ENCODE peak calls at places on chromosomes 11 and 22, in eight cellular contexts. One of them, this sample, is unnamed.

GRCh38 chr11:30786392-30787120 is 200.4 kb upstream of the MPPED2 start:
- DNase-seq in uterus: no peak
- DNase-seq in BJ: peak; percentile 5
- DNase-seq in fibroblast of lung: peak; percentile 67
- DNase-seq in spleen: no peak
- DNase-seq in T-helper 2 cell: no peak
- DNase-seq in stimulated activated CD4-positive, alpha-beta T cell treated with anti-CD3 and anti-CD28 coated beads, Interleukin-4, amount 100 ng/mL, for 4 hours: no peak
- DNase-seq in NCI-H1092: no peak
- DNase-seq in this sample: no peak

GRCh38 chr22:37599161-37599560 is 9.5 kb upstream of the GGA1 start:
- DNase-seq in uterus: no peak
- DNase-seq in BJ: no peak
- DNase-seq in fibroblast of lung: no peak
- DNase-seq in spleen: no peak
- DNase-seq in T-helper 2 cell: no peak
- DNase-seq in stimulated activated CD4-positive, alpha-beta T cell treated with anti-CD3 and anti-CD28 coated beads, Interleukin-4, amount 100 ng/mL, for 4 hours: no peak
- DNase-seq in NCI-H1092: no peak
- DNase-seq in this sample: no peak

GRCh38 chr11:63667993-63668392 is 3.2 kb downstream of the ATL3 start:
- DNase-seq in uterus: no peak
- DNase-seq in BJ: peak; percentile 89
- DNase-seq in fibroblast of lung: peak; percentile 96
- DNase-seq in spleen: no peak
- DNase-seq in T-helper 2 cell: no peak
- DNase-seq in stimulated activated CD4-positive, alpha-beta T cell treated with anti-CD3 and anti-CD28 coated beads, Interleukin-4, amount 100 ng/mL, for 4 hours: no peak
- DNase-seq in NCI-H1092: no peak
- DNase-seq in this sample: peak; percentile 32

GRCh38 chr11:69301033-69301490 is 7.1 kb downstream of the MYEOV start:
- DNase-seq in uterus: no peak
- DNase-seq in BJ: no peak
- DNase-seq in fibroblast of lung: no peak
- DNase-seq in spleen: no peak
- DNase-seq in T-helper 2 cell: no peak
- DNase-seq in stimulated activated CD4-positive, alpha-beta T cell treated with anti-CD3 and anti-CD28 coated beads, Interleukin-4, amount 100 ng/mL, for 4 hours: no peak
- DNase-seq in NCI-H1092: no peak
- DNase-seq in this sample: no peak

GRCh38 chr11:117799634-117800033 is 2.6 kb upstream of the DSCAML1 start:
- DNase-seq in uterus: no peak
- DNase-seq in BJ: no peak
- DNase-seq in fibroblast of lung: no peak
- DNase-seq in spleen: no peak
- DNase-seq in T-helper 2 cell: no peak
- DNase-seq in stimulated activated CD4-positive, alpha-beta T cell treated with anti-CD3 and anti-CD28 coated beads, Interleukin-4, amount 100 ng/mL, for 4 hours: no peak
- DNase-seq in NCI-H1092: no peak
- DNase-seq in this sample: no peak

GRCh38 chr11:1219836-1220810 is 2.7 kb upstream of the MUC5B start:
- DNase-seq in uterus: no peak
- DNase-seq in BJ: no peak
- DNase-seq in fibroblast of lung: no peak
- DNase-seq in spleen: peak; percentile 76
- DNase-seq in T-helper 2 cell: no peak
- DNase-seq in stimulated activated CD4-positive, alpha-beta T cell treated with anti-CD3 and anti-CD28 coated beads, Interleukin-4, amount 100 ng/mL, for 4 hours: no peak
- DNase-seq in NCI-H1092: no peak
- DNase-seq in this sample: no peak

GRCh38 chr22:38751422-38752346 is 4.1 kb downstream of the SUN2 start:
- DNase-seq in uterus: no peak
- DNase-seq in BJ: no peak
- DNase-seq in fibroblast of lung: no peak
- DNase-seq in spleen: peak; percentile 95
- DNase-seq in T-helper 2 cell: peak; percentile 61
- DNase-seq in stimulated activated CD4-positive, alpha-beta T cell treated with anti-CD3 and anti-CD28 coated beads, Interleukin-4, amount 100 ng/mL, for 4 hours: peak; percentile 42
- DNase-seq in NCI-H1092: no peak
- DNase-seq in this sample: no peak

GRCh38 chr22:38832005-38832978 is 11.5 kb downstream of the NPTXR start:
- DNase-seq in uterus: no peak
- DNase-seq in BJ: no peak
- DNase-seq in fibroblast of lung: no peak
- DNase-seq in spleen: peak; percentile 63
- DNase-seq in T-helper 2 cell: no peak
- DNase-seq in stimulated activated CD4-positive, alpha-beta T cell treated with anti-CD3 and anti-CD28 coated beads, Interleukin-4, amount 100 ng/mL, for 4 hours: no peak
- DNase-seq in NCI-H1092: peak; percentile 84
- DNase-seq in this sample: no peak

GRCh38 chr11:111542606-111543275 is 2.2 kb downstream of the LAYN start:
- DNase-seq in uterus: no peak
- DNase-seq in BJ: no peak
- DNase-seq in fibroblast of lung: no peak
- DNase-seq in spleen: no peak
- DNase-seq in T-helper 2 cell: no peak
- DNase-seq in stimulated activated CD4-positive, alpha-beta T cell treated with anti-CD3 and anti-CD28 coated beads, Interleukin-4, amount 100 ng/mL, for 4 hours: no peak
- DNase-seq in NCI-H1092: no peak
- DNase-seq in this sample: no peak

GRCh38 chr11:99640671-99641070 is 619.9 kb downstream of the CNTN5 start:
- DNase-seq in uterus: no peak
- DNase-seq in BJ: no peak
- DNase-seq in fibroblast of lung: no peak
- DNase-seq in spleen: no peak
- DNase-seq in T-helper 2 cell: no peak
- DNase-seq in stimulated activated CD4-positive, alpha-beta T cell treated with anti-CD3 and anti-CD28 coated beads, Interleukin-4, amount 100 ng/mL, for 4 hours: no peak
- DNase-seq in NCI-H1092: no peak
- DNase-seq in this sample: no peak

GRCh38 chr11:130457909-130458729 is 9.7 kb downstream of the ADAMTS15 start:
- DNase-seq in uterus: no peak
- DNase-seq in BJ: no peak
- DNase-seq in fibroblast of lung: peak; percentile 61
- DNase-seq in spleen: no peak
- DNase-seq in T-helper 2 cell: no peak
- DNase-seq in stimulated activated CD4-positive, alpha-beta T cell treated with anti-CD3 and anti-CD28 coated beads, Interleukin-4, amount 100 ng/mL, for 4 hours: no peak
- DNase-seq in NCI-H1092: no peak
- DNase-seq in this sample: no peak

GRCh38 chr22:40044870-40045834 is 50.4 kb downstream of the FAM83F start:
- DNase-seq in uterus: peak; percentile 30
- DNase-seq in BJ: no peak
- DNase-seq in fibroblast of lung: peak; percentile 11
- DNase-seq in spleen: peak; percentile 97
- DNase-seq in T-helper 2 cell: peak; percentile 71
- DNase-seq in stimulated activated CD4-positive, alpha-beta T cell treated with anti-CD3 and anti-CD28 coated beads, Interleukin-4, amount 100 ng/mL, for 4 hours: peak; percentile 69
- DNase-seq in NCI-H1092: no peak
- DNase-seq in this sample: no peak

GRCh38 chr11:64268687-64269379 is 15.6 kb downstream of the BAD start:
- DNase-seq in uterus: peak; percentile 79
- DNase-seq in BJ: no peak
- DNase-seq in fibroblast of lung: peak; percentile 73
- DNase-seq in spleen: peak; percentile 94
- DNase-seq in T-helper 2 cell: peak; percentile 24
- DNase-seq in stimulated activated CD4-positive, alpha-beta T cell treated with anti-CD3 and anti-CD28 coated beads, Interleukin-4, amount 100 ng/mL, for 4 hours: peak; percentile 57
- DNase-seq in NCI-H1092: no peak
- DNase-seq in this sample: peak; percentile 82

This sample was measured in right atrium auricular region.